ENCODE peak calls at places on chromosome 16, in ten cellular contexts. G is aorta; Q is WERI-Rb-1; J is CD8-positive, alpha-beta memory T cell; D is colonic mucosa; F is sigmoid colon; M is MM.1S; V is tibial artery; P is bronchial epithelial cell; C is naive thymus-derived CD4-positive, alpha-beta T cell. H is an unnamed sample. For H3K36me3, the result is how much of the 10 kb centered on the place peaks cover.

GRCh38 chr16:12320298-12320706 is 343.8 kb downstream of the SNX29 start:
- DNase-seq in J (no peak), G (no peak), C (no peak), V (no peak), F (no peak), M (no peak), D (no peak), Q (no peak), P (no peak), H (no peak)

GRCh38 chr16:60771138-60771537 is 1265.1 kb downstream of the CDH8 start:
- DNase-seq in V (no peak), J (no peak), P (no peak), G (no peak), Q (no peak), F (no peak), D (no peak), C (no peak), M (no peak), H (no peak)

GRCh38 chr16:15435216-15435864 is 952 bp downstream of the BMERB1 start:
- DNase-seq in C (no peak), J (no peak), D (no peak), V (peak), Q (no peak), P (no peak), G (no peak), M (no peak), F (no peak), H (no peak)

GRCh38 chr16:74625500-74626350 is 18.8 kb upstream of the GLG1 start:
- DNase-seq in V (peak), G (no peak), F (no peak), P (no peak), D (no peak), Q (no peak), M (no peak), C (no peak), J (no peak), H (no peak)

GRCh38 chr16:72442381-72443158 is 270.6 kb upstream of the PMFBP1 start:
- DNase-seq in C (no peak), V (no peak), Q (no peak), M (no peak), F (no peak), G (no peak), P (no peak), D (no peak), J (no peak), H (no peak)

GRCh38 chr16:66924527-66925321 is 611 bp downstream of the RRAD start:
- DNase-seq in P (no peak), C (no peak), V (peak), G (no peak), Q (peak), F (no peak), D (peak), M (peak), J (no peak), H (no peak)

GRCh38 chr16:68116256-68116853 is 31.2 kb downstream of the NFATC3 start:
- DNase-seq in C (peak), Q (no peak), P (peak), J (no peak), M (peak), D (no peak), G (no peak), F (no peak), V (no peak), H (peak)

GRCh38 chr16:23857256-23857891 is 21.6 kb downstream of the PRKCB start:
- DNase-seq in V (no peak), F (no peak), J (no peak), Q (peak), D (no peak), P (no peak), C (no peak), M (no peak), G (no peak), H (no peak)

GRCh38 chr16:5820472-5820871 is 722.9 kb upstream of the EEF2KMT start:
- DNase-seq in P (no peak), D (no peak), M (no peak), V (no peak), G (no peak), J (no peak), Q (no peak), F (no peak), C (no peak), H (no peak)

GRCh38 chr16:56520251-56520577 is 390 bp upstream of the BBS2 start:
- DNase-seq in D (no peak), Q (no peak), J (no peak), C (no peak), P (no peak), V (no peak), M (no peak), G (no peak), F (no peak), H (no peak)

GRCh38 chr16:70692481-70693203 is 6.8 kb upstream of the MTSS2 start:
- DNase-seq in G (no peak), Q (no peak), M (no peak), C (no peak), F (no peak), P (no peak), J (no peak), D (no peak), V (peak), H (no peak)

GRCh38 chr16:64846966-64847365 is 274.9 kb downstream of the CDH11 start:
- DNase-seq in D (no peak), G (no peak), P (no peak), C (no peak), F (no peak), J (no peak), V (no peak), Q (no peak), M (no peak), H (no peak)

GRCh38 chr16:67104061-67104460 is 5.7 kb upstream of the PHAF1 start:
- DNase-seq in Q (peak), J (no peak), C (no peak), F (no peak), P (no peak), V (peak), D (no peak), M (no peak), G (no peak), H (no peak)

GRCh38 chr16:77675464-77676324 is 46.6 kb upstream of the NUDT7 start:
- DNase-seq in C (peak), M (peak), F (peak), J (peak), P (peak), Q (peak), D (peak), G (peak), V (peak), H (peak)

GRCh38 chr16:12171206-12171605 is 194.7 kb downstream of the SNX29 start:
- DNase-seq in V (no peak), C (no peak), P (no peak), D (no peak), M (no peak), Q (no peak), F (no peak), G (no peak), J (no peak), H (no peak)

GRCh38 chr16:54482892-54483574 is 196.4 kb upstream of the IRX3 start:
- DNase-seq in C (no peak), Q (no peak), V (no peak), J (no peak), M (no peak), D (no peak), P (no peak), G (no peak), F (no peak), H (no peak)

GRCh38 chr16:16124438-16124837 is 98.9 kb downstream of the ABCC6 start:
- DNase-seq in P (no peak), M (no peak), J (no peak), D (no peak), G (no peak), Q (peak), V (no peak), F (no peak), C (no peak), H (no peak)

GRCh38 chr16:15900901-15901465 is 12.6 kb upstream of the CEP20 start:
- DNase-seq in G (no peak), P (peak), C (no peak), J (no peak), Q (no peak), F (no peak), M (no peak), D (no peak), V (no peak), H (no peak)

GRCh38 chr16:13109171-13109570 is 207.8 kb downstream of the SHISA9 start:
- DNase-seq in C (no peak), M (no peak), Q (no peak), G (no peak), P (no peak), D (no peak), F (no peak), J (no peak), V (no peak), H (no peak)

GRCh38 chr16:78589331-78589730 is 489.9 kb downstream of the WWOX start:
- DNase-seq in J (no peak), D (no peak), F (no peak), M (no peak), V (no peak), Q (no peak), C (no peak), G (no peak), P (no peak), H (no peak)

GRCh38 chr16:4529085-4530060 is 9.2 kb downstream of the CDIP1 start:
- DNase-seq in G (no peak), J (no peak), V (no peak), F (no peak), P (peak), Q (no peak), M (peak), D (no peak), C (peak), H (no peak)

GRCh38 chr16:57842606-57843005 is 40.3 kb upstream of the KIFC3 start:
- DNase-seq in V (no peak), F (no peak), Q (no peak), D (no peak), J (no peak), C (no peak), M (no peak), G (no peak), P (no peak), H (no peak)

GRCh38 chr16:53090591-53091507 is 36.1 kb downstream of the CHD9 start:
- DNase-seq in V (peak), Q (no peak), C (no peak), F (peak), G (peak), M (peak), D (peak), P (no peak), J (no peak), H (no peak)

GRCh38 chr16:53093162-53093744 is 38.5 kb downstream of the CHD9 start:
- DNase-seq in M (peak), P (no peak), D (no peak), V (no peak), Q (no peak), J (no peak), F (no peak), C (no peak), G (no peak), H (no peak)

GRCh38 chr16:53089434-53090270 is 34.9 kb downstream of the CHD9 start:
- DNase-seq in V (no peak), D (no peak), C (no peak), J (no peak), M (no peak), F (peak), Q (no peak), P (no peak), G (no peak), H (no peak)

GRCh38 chr16:53090271-53090590 is 35.4 kb downstream of the CHD9 start:
- DNase-seq in M (peak), J (no peak), V (no peak), G (no peak), Q (no peak), P (no peak), C (no peak), F (no peak), D (no peak), H (no peak)

GRCh38 chr16:53091508-53092211 is 36.9 kb downstream of the CHD9 start:
- DNase-seq in F (peak), Q (no peak), C (no peak), D (peak), M (no peak), G (peak), J (no peak), P (peak), V (peak), H (no peak)
- H3K4me3 ChIP-seq in F (no peak), Q (no peak), C (no peak), D (no peak), M (no peak), G (no peak), J (no peak), P (no peak), V (no peak), H (no peak)

DNA sequence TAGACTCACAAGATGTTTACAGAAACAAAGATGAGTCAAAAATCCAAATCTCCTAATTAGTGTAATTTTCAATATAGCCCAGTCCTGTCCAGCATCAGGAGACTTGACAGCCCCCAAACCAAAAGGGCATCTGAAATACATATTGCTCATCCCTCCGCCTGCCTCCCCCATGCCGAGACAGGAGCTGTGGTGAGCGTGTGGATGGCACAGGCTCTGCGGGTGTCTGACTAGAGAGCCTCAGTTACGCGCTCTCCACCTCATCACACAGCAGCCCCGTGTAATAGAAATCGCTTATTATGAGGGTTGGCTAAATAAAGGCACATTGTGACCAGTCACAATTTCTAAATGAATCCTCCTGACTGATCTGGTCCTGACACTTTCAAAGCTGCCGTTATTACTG is 43.1 kb upstream of the CBLN1 start:
- DNase-seq in F (no peak), P (no peak), Q (no peak), M (no peak), J (no peak), C (no peak), D (no peak), G (no peak), V (no peak), H (no peak)
- H3K36me3 ChIP-seq in F (under half), P (under half), Q (under half), M (under half), J (under half), C (under half), D (under half), G (under half), V (under half), H (under half)

DNA sequence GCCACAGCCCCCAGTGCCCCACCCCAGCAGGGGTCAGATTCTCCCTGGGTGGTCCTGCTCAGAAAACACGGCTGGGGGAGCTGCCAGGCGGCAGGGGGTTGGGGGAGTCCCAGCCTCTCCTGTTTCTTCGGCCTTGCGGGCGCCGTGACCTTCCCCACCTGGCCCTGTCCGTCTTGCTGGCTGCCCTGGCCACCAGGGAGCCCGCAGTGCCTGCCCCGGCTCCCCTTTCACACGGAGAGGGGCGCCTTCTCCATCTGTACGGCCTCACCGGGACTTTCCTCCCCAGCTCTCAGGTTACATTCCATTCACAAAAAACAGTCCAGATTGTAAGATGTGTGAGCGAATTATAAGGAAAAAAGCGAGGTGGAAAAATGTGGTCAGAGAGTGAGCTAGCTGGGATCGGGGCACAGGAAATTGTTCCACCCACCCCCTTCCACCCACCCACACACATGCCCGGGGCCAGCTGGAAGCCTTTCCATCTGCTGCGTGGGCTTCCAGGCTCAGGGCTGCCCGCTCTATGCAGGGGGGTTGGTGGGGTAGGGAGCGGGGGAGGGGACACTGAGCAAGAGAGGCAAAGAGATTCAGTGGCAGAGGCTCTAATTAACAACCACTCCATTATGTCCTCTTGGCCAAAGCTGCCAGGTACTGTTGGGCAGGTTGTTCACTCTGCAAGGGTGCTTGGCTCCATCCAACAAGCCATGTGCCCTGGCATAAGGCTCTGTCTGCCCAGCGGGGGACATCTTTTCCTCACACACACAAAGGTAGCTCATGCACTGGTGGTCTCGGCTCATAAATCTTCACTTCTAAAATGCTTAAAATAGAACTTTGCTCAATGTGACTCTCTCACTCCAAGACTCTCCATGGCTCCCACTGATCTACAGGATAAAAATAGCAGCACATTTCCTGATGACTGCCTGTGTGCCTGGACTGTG is 14.7 kb upstream of the CIBAR2 start:
- DNase-seq in M (no peak), D (no peak), Q (peak), V (peak), J (no peak), P (peak), C (no peak), F (no peak), G (peak), H (no peak)
- H3K4me3 ChIP-seq in M (no peak), D (no peak), Q (no peak), V (no peak), J (no peak), P (no peak), C (no peak), F (no peak), G (no peak), H (no peak)

GRCh38 chr16:18784917-18785623 is 5.1 kb downstream of the RPS15A start:
- DNase-seq in V (no peak), Q (no peak), J (no peak), G (no peak), D (no peak), P (no peak), M (no peak), F (no peak), C (no peak), H (no peak)
- H3K36me3 ChIP-seq in V (under half), Q (half or more), J (half or more), G (under half), D (under half), P (under half), M (half or more), F (under half), C (half or more), H (half or more)

GRCh38 chr16:970379-970765 is 412 bp downstream of the LMF1 start:
- DNase-seq in Q (no peak), C (no peak), P (no peak), F (no peak), V (no peak), J (no peak), G (no peak), M (no peak), D (peak), H (no peak)
- H3K4me3 ChIP-seq in Q (peak), C (peak), P (peak), F (peak), V (peak), J (peak), G (peak), M (peak), D (peak), H (peak)

H was measured in CD4-positive, alpha-beta memory T cell.